ENCODE peak calls at places on chromosomes 13 and 19, in seven cellular contexts. One of them, this sample, is unnamed.
A peak's percentile ranks its signal among the peaks of the same experiment; 100 is the strongest.

GRCh38 chr19:35767288-35768081 is 7.9 kb upstream of the ARHGAP33 start:
- DNase-seq in gastrocnemius medialis: no peak
- DNase-seq in body of pancreas: peak; percentile 49
- DNase-seq in heart right ventricle: no peak
- DNase-seq in tibial nerve: no peak
- DNase-seq in esophagus muscularis mucosa: no peak
- DNase-seq in WERI-Rb-1: no peak
- DNase-seq in this sample: peak; percentile 14

GRCh38 chr19:30799854-30800755 is 427.9 kb downstream of the ZNF536 start:
- DNase-seq in body of pancreas: peak; percentile 33
- DNase-seq in heart right ventricle: peak; percentile 58
- DNase-seq in gastrocnemius medialis: no peak
- DNase-seq in WERI-Rb-1: peak; percentile 72
- DNase-seq in tibial nerve: no peak
- DNase-seq in esophagus muscularis mucosa: no peak
- DNase-seq in this sample: peak; percentile 27

GRCh38 chr13:49554387-49554786 is 31.0 kb downstream of the RCBTB1 start:
- DNase-seq in tibial nerve: no peak
- DNase-seq in esophagus muscularis mucosa: no peak
- DNase-seq in heart right ventricle: no peak
- DNase-seq in WERI-Rb-1: no peak
- DNase-seq in body of pancreas: no peak
- DNase-seq in gastrocnemius medialis: no peak
- DNase-seq in this sample: no peak

GRCh38 chr19:20660473-20660872 is 898 bp downstream of the ZNF626 start:
- DNase-seq in body of pancreas: no peak
- DNase-seq in WERI-Rb-1: no peak
- DNase-seq in gastrocnemius medialis: no peak
- DNase-seq in heart right ventricle: no peak
- DNase-seq in tibial nerve: no peak
- DNase-seq in esophagus muscularis mucosa: no peak
- DNase-seq in this sample: no peak

GRCh38 chr13:21033866-21034601 is 27.4 kb downstream of the LATS2 start:
- DNase-seq in esophagus muscularis mucosa: no peak
- DNase-seq in tibial nerve: no peak
- DNase-seq in heart right ventricle: no peak
- DNase-seq in WERI-Rb-1: no peak
- DNase-seq in gastrocnemius medialis: peak; percentile 47
- DNase-seq in body of pancreas: peak; percentile 83
- DNase-seq in this sample: no peak

GRCh38 chr19:35666251-35666913 is at the start of gene UPK1A:
- DNase-seq in gastrocnemius medialis: no peak
- DNase-seq in tibial nerve: no peak
- DNase-seq in WERI-Rb-1: no peak
- DNase-seq in esophagus muscularis mucosa: no peak
- DNase-seq in heart right ventricle: no peak
- DNase-seq in body of pancreas: no peak
- DNase-seq in this sample: no peak

GRCh38 chr13:71759506-71760225 is 107.3 kb downstream of the DACH1 start:
- DNase-seq in gastrocnemius medialis: no peak
- DNase-seq in esophagus muscularis mucosa: no peak
- DNase-seq in tibial nerve: no peak
- DNase-seq in body of pancreas: no peak
- DNase-seq in WERI-Rb-1: no peak
- DNase-seq in heart right ventricle: no peak
- DNase-seq in this sample: no peak

GRCh38 chr19:44803442-44804428 is 5.2 kb upstream of the BCAM start:
- DNase-seq in gastrocnemius medialis: no peak
- DNase-seq in esophagus muscularis mucosa: no peak
- DNase-seq in body of pancreas: no peak
- DNase-seq in tibial nerve: no peak
- DNase-seq in heart right ventricle: no peak
- DNase-seq in WERI-Rb-1: no peak
- DNase-seq in this sample: no peak

GRCh38 chr19:2135474-2136402 is 15.6 kb downstream of the AP3D1 start:
- DNase-seq in WERI-Rb-1: no peak
- DNase-seq in esophagus muscularis mucosa: no peak
- DNase-seq in gastrocnemius medialis: no peak
- DNase-seq in body of pancreas: no peak
- DNase-seq in heart right ventricle: no peak
- DNase-seq in tibial nerve: no peak
- DNase-seq in this sample: peak; percentile 48

GRCh38 chr13:28820099-28821051 is at the start of gene MTUS2:
- DNase-seq in esophagus muscularis mucosa: peak; percentile 77
- DNase-seq in body of pancreas: peak; percentile 15
- DNase-seq in gastrocnemius medialis: no peak
- DNase-seq in WERI-Rb-1: no peak
- DNase-seq in heart right ventricle: no peak
- DNase-seq in tibial nerve: no peak
- DNase-seq in this sample: no peak

GRCh38 chr19:19900124-19900523 is 622 bp upstream of the ZNF93 start:
- DNase-seq in WERI-Rb-1: peak; percentile 35
- DNase-seq in gastrocnemius medialis: no peak
- DNase-seq in tibial nerve: no peak
- DNase-seq in body of pancreas: peak; percentile 6
- DNase-seq in heart right ventricle: no peak
- DNase-seq in esophagus muscularis mucosa: no peak
- DNase-seq in this sample: no peak

GRCh38 chr19:45276284-45276687 is 25.2 kb downstream of the MARK4 start:
- DNase-seq in heart right ventricle: no peak
- DNase-seq in WERI-Rb-1: no peak
- DNase-seq in gastrocnemius medialis: no peak
- DNase-seq in esophagus muscularis mucosa: no peak
- DNase-seq in tibial nerve: no peak
- DNase-seq in body of pancreas: no peak
- DNase-seq in this sample: no peak

GRCh38 chr13:49731766-49732165 is 40.5 kb upstream of the EBPL start:
- DNase-seq in WERI-Rb-1: no peak
- DNase-seq in esophagus muscularis mucosa: no peak
- DNase-seq in gastrocnemius medialis: no peak
- DNase-seq in body of pancreas: no peak
- DNase-seq in heart right ventricle: no peak
- DNase-seq in tibial nerve: no peak
- DNase-seq in this sample: no peak

GRCh38 chr19:22256856-22257255 is 29.4 kb upstream of the ZNF729 start:
- DNase-seq in heart right ventricle: no peak
- DNase-seq in tibial nerve: no peak
- DNase-seq in esophagus muscularis mucosa: peak; percentile 90
- DNase-seq in gastrocnemius medialis: no peak
- DNase-seq in body of pancreas: no peak
- DNase-seq in WERI-Rb-1: no peak
- DNase-seq in this sample: no peak

GRCh38 chr19:35879770-35880317 is 11.5 kb downstream of the APLP1 start:
- DNase-seq in tibial nerve: peak; percentile 74
- DNase-seq in heart right ventricle: peak; percentile 93
- DNase-seq in esophagus muscularis mucosa: no peak
- DNase-seq in body of pancreas: peak; percentile 97
- DNase-seq in gastrocnemius medialis: peak; percentile 56
- DNase-seq in WERI-Rb-1: peak; percentile 88
- DNase-seq in this sample: peak; percentile 94

GRCh38 chr13:112991611-112992010 is 22.6 kb downstream of the MCF2L start:
- DNase-seq in heart right ventricle: no peak
- DNase-seq in WERI-Rb-1: no peak
- DNase-seq in gastrocnemius medialis: no peak
- DNase-seq in body of pancreas: no peak
- DNase-seq in esophagus muscularis mucosa: no peak
- DNase-seq in tibial nerve: no peak
- DNase-seq in this sample: no peak

GRCh38 chr19:53504903-53505302 is 33.0 kb upstream of the ZNF331 start:
- DNase-seq in esophagus muscularis mucosa: no peak
- DNase-seq in WERI-Rb-1: no peak
- DNase-seq in body of pancreas: no peak
- DNase-seq in heart right ventricle: no peak
- DNase-seq in gastrocnemius medialis: no peak
- DNase-seq in tibial nerve: no peak
- DNase-seq in this sample: no peak

GRCh38 chr19:27775395-27775794 is 1437.6 kb downstream of the UQCRFS1 start:
- DNase-seq in tibial nerve: no peak
- DNase-seq in WERI-Rb-1: peak; percentile 59
- DNase-seq in esophagus muscularis mucosa: peak; percentile 60
- DNase-seq in heart right ventricle: no peak
- DNase-seq in body of pancreas: no peak
- DNase-seq in gastrocnemius medialis: no peak
- DNase-seq in this sample: no peak

DNA sequence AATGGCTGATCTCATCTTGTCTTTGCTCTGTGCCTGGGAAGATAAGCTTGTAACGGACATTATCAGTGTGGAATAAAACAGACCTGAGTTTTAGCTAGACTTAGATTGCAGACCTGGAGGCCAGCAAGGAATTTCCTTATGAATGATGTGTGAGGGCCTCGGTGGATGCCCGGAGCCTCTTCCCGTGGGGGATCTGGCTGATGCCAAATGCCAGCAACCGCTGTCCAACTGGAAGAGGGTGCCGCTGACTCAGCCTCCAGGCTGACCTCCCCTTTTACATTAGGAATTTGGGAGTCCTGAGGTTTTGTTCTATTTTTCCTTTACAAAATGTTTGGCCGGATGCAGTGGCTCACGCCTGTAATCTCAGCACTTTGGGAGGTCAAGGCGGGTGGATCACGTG is 19.6 kb upstream of the LILRA2 start:
- DNase-seq in WERI-Rb-1: no peak
- DNase-seq in esophagus muscularis mucosa: peak; percentile 12
- DNase-seq in heart right ventricle: no peak
- DNase-seq in tibial nerve: no peak
- DNase-seq in gastrocnemius medialis: no peak
- DNase-seq in body of pancreas: no peak
- DNase-seq in this sample: no peak
- H3K27ac ChIP-seq in WERI-Rb-1: no peak overlapping the region
- H3K27ac ChIP-seq in esophagus muscularis mucosa: no peak overlapping the region
- H3K27ac ChIP-seq in heart right ventricle: no peak overlapping the region
- H3K27ac ChIP-seq in tibial nerve: no peak overlapping the region
- H3K27ac ChIP-seq in gastrocnemius medialis: no peak overlapping the region
- H3K27ac ChIP-seq in body of pancreas: no peak overlapping the region
- H3K27ac ChIP-seq in this sample: no peak overlapping the region

DNA sequence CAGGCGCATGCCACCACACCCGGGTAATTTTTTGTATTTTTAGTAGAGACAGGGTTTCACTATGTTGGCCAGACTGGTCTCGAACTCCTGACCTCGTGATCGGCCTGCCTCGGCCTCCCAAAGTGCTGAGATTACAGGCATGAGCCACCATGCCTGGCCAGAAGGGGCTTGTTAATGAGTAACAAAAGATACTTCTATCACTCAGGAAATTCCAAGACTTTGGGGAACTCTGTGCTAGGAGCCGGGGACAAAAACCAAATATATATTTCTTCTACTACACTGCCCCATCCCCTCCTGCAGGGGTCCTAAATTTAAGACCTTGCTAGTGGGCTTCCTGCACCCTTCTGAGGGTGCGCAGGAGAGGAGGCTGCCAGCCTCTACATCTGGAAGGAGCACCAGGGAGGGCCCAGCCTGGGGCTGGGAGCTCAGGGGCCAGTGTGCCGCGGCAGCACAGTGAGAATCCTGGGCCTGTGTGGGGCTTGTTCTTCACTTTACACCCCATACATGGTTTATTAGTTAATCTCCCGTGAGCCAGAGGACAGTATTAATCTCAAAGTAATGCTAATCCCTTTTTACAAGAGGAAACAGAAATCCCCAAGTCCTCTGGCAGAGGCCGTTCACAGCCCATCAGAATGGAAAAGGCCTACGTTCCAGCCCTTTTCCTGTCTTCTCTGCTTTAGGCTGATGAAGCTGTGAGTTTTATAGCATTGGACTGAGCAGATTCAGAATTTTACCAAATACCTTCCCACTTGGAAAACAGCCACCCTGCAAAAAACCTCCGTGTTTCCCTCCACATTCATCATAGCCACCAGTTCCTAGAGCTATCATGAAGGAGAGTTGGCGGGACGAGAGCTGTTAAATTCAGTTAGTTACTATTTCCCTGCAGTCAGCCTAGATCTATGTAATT is 44.4 kb upstream of the NPAS1 start:
- DNase-seq in WERI-Rb-1: peak; percentile 44
- DNase-seq in heart right ventricle: no peak
- DNase-seq in tibial nerve: no peak
- DNase-seq in gastrocnemius medialis: no peak
- DNase-seq in body of pancreas: no peak
- DNase-seq in esophagus muscularis mucosa: no peak
- DNase-seq in this sample: no peak
- H3K27ac ChIP-seq in WERI-Rb-1: no peak overlapping the region
- H3K27ac ChIP-seq in heart right ventricle: peak overlapping the region; percentile 68
- H3K27ac ChIP-seq in tibial nerve: peak overlapping the region; percentile 92
- H3K27ac ChIP-seq in gastrocnemius medialis: peak overlapping the region; percentile 92
- H3K27ac ChIP-seq in body of pancreas: peak overlapping the region; percentile 71
- H3K27ac ChIP-seq in esophagus muscularis mucosa: peak overlapping the region; percentile 84
- H3K27ac ChIP-seq in this sample: peak overlapping the region; percentile 91

GRCh38 chr13:98222816-98223215 is 45.7 kb upstream of the RNF113B start:
- DNase-seq in body of pancreas: peak; percentile 46
- DNase-seq in heart right ventricle: no peak
- DNase-seq in esophagus muscularis mucosa: no peak
- DNase-seq in gastrocnemius medialis: no peak
- DNase-seq in WERI-Rb-1: no peak
- DNase-seq in tibial nerve: no peak
- DNase-seq in this sample: no peak

GRCh38 chr13:98222081-98222554 is 45.0 kb upstream of the RNF113B start:
- DNase-seq in WERI-Rb-1: no peak
- DNase-seq in esophagus muscularis mucosa: no peak
- DNase-seq in tibial nerve: no peak
- DNase-seq in heart right ventricle: no peak
- DNase-seq in body of pancreas: peak; percentile 91
- DNase-seq in gastrocnemius medialis: no peak
- DNase-seq in this sample: no peak

GRCh38 chr13:98225036-98225940 is 48.2 kb upstream of the RNF113B start:
- DNase-seq in WERI-Rb-1: no peak
- DNase-seq in heart right ventricle: no peak
- DNase-seq in gastrocnemius medialis: no peak
- DNase-seq in esophagus muscularis mucosa: no peak
- DNase-seq in body of pancreas: no peak
- DNase-seq in tibial nerve: no peak
- DNase-seq in this sample: no peak

GRCh38 chr13:98224557-98224956 is 47.5 kb upstream of the RNF113B start:
- DNase-seq in tibial nerve: no peak
- DNase-seq in heart right ventricle: no peak
- DNase-seq in gastrocnemius medialis: no peak
- DNase-seq in body of pancreas: no peak
- DNase-seq in esophagus muscularis mucosa: no peak
- DNase-seq in WERI-Rb-1: no peak
- DNase-seq in this sample: no peak

DNA sequence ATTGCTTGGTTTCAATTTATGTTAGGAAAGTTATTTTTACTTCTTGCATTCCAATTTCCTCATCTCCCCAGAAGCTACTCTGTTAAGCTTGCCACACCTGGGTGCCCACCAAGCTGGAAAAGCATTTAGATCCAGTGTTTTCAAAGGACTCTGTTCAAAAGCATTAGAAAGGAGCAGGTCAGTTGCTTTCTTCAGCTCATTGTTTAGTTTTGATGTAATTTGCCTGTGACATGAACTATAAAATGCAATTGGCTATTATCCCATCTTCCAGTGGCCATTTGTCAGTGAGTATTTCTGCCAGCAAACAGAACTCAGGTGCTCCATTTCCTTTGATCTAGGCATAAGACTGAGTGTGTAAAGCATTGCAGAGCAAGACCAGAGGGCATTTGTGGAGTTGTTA is 46.7 kb upstream of the RNF113B start:
- DNase-seq in body of pancreas: no peak
- DNase-seq in WERI-Rb-1: no peak
- DNase-seq in gastrocnemius medialis: no peak
- DNase-seq in tibial nerve: no peak
- DNase-seq in esophagus muscularis mucosa: no peak
- DNase-seq in heart right ventricle: no peak
- DNase-seq in this sample: no peak
- H3K27ac ChIP-seq in body of pancreas: peak overlapping the region; percentile 66
- H3K27ac ChIP-seq in WERI-Rb-1: no peak overlapping the region
- H3K27ac ChIP-seq in gastrocnemius medialis: no peak overlapping the region
- H3K27ac ChIP-seq in tibial nerve: no peak overlapping the region
- H3K27ac ChIP-seq in esophagus muscularis mucosa: no peak overlapping the region
- H3K27ac ChIP-seq in heart right ventricle: no peak overlapping the region
- H3K27ac ChIP-seq in this sample: no peak overlapping the region

GRCh38 chr13:75896271-75896670 is 260.1 kb downstream of the LMO7 start:
- DNase-seq in heart right ventricle: no peak
- DNase-seq in tibial nerve: no peak
- DNase-seq in gastrocnemius medialis: no peak
- DNase-seq in body of pancreas: no peak
- DNase-seq in WERI-Rb-1: no peak
- DNase-seq in esophagus muscularis mucosa: no peak
- DNase-seq in this sample: no peak
- H3K27ac ChIP-seq in heart right ventricle: no peak overlapping the region
- H3K27ac ChIP-seq in tibial nerve: no peak overlapping the region
- H3K27ac ChIP-seq in gastrocnemius medialis: no peak overlapping the region
- H3K27ac ChIP-seq in body of pancreas: no peak overlapping the region
- H3K27ac ChIP-seq in WERI-Rb-1: no peak overlapping the region
- H3K27ac ChIP-seq in esophagus muscularis mucosa: no peak overlapping the region
- H3K27ac ChIP-seq in this sample: no peak overlapping the region